ENCODE peak calls at places on chromosomes 12 and 14, in six cellular contexts. K is hepatocyte, H is A673, F is stomach, Z is tibial artery, U is gastrocnemius medialis. W is an unnamed sample. For H3K9me3, the result is how much of the 10 kb centered on the place peaks cover.

GRCh38 chr14:31326111-31326510 is 94.2 kb downstream of the HEATR5A start:
- DNase-seq in K (no peak), H (peak), F (no peak), Z (no peak), U (no peak), W (no peak)

GRCh38 chr12:126936181-126936851 is 1330.7 kb upstream of the TMEM132C start:
- DNase-seq in K (no peak), H (peak), F (no peak), Z (no peak), U (peak), W (no peak)

GRCh38 chr14:75504411-75504810 is 17.9 kb upstream of the BATF start:
- DNase-seq in K (no peak), H (no peak), F (no peak), Z (no peak), U (no peak), W (no peak)

GRCh38 chr12:69105101-69105613 is 134.2 kb upstream of the CPSF6 start:
- DNase-seq in K (no peak), H (no peak), F (no peak), Z (no peak), U (no peak), W (no peak)

GRCh38 chr12:176321-177181 is 37.4 kb downstream of the SLC6A12 start:
- DNase-seq in K (peak), H (no peak), F (peak), Z (no peak), U (no peak), W (peak)

GRCh38 chr12:8687846-8688601 is 9.8 kb upstream of the RIMKLB start:
- DNase-seq in K (peak), H (peak), F (no peak), Z (peak), U (no peak), W (peak)

GRCh38 chr12:20798561-20798960 is 11.9 kb upstream of the SLCO1B3 start:
- DNase-seq in K (peak), H (peak), F (no peak), Z (no peak), U (no peak), W (no peak)

GRCh38 chr12:19915392-19916192 is 452.7 kb upstream of the PDE3A start:
- DNase-seq in K (peak), H (peak), F (no peak), Z (no peak), U (no peak), W (no peak)

GRCh38 chr14:91405241-91405721 is 12.3 kb downstream of the CCDC88C start:
- DNase-seq in K (no peak), H (no peak), F (no peak), Z (no peak), U (no peak), W (no peak)

GRCh38 chr14:68632591-68632895 is 160.3 kb downstream of the ZFP36L1 start:
- DNase-seq in K (no peak), H (no peak), F (no peak), Z (no peak), U (no peak), W (no peak)

GRCh38 chr12:123726962-123727361 is 14.8 kb downstream of the ATP6V0A2 start:
- DNase-seq in K (no peak), H (no peak), F (no peak), Z (no peak), U (no peak), W (no peak)

GRCh38 chr12:95623554-95624170 is 72.4 kb upstream of the USP44 start:
- DNase-seq in K (peak), H (peak), F (peak), Z (peak), U (no peak), W (peak)

GRCh38 chr12:124484526-124484953 is 82.9 kb downstream of the NCOR2 start:
- DNase-seq in K (no peak), H (no peak), F (no peak), Z (no peak), U (no peak), W (no peak)

GRCh38 chr14:65255029-65255545 is 152.8 kb upstream of the MAX start:
- DNase-seq in K (peak), H (no peak), F (no peak), Z (no peak), U (no peak), W (no peak)

GRCh38 chr12:1203735-1204019 is 212.7 kb downstream of the ERC1 start:
- DNase-seq in K (no peak), H (no peak), F (no peak), Z (no peak), U (no peak), W (no peak)

GRCh38 chr14:25622752-25623151 is 572.8 kb upstream of the STXBP6 start:
- DNase-seq in K (no peak), H (peak), F (no peak), Z (no peak), U (no peak), W (no peak)

GRCh38 chr12:46523863-46524770 is 151.5 kb upstream of the SLC38A2 start:
- DNase-seq in K (peak), H (no peak), F (no peak), Z (no peak), U (no peak), W (peak)

GRCh38 chr12:58414398-58414871 is 473.1 kb downstream of the ATP23 start:
- DNase-seq in K (peak), H (no peak), F (no peak), Z (no peak), U (no peak), W (peak)

GRCh38 chr12:19547258-19547657 is 108.0 kb downstream of the AEBP2 start:
- DNase-seq in K (no peak), H (no peak), F (no peak), Z (no peak), U (no peak), W (no peak)

GRCh38 chr12:10235761-10236631 is 23.3 kb downstream of the GABARAPL1 start:
- DNase-seq in K (peak), H (peak), F (peak), Z (no peak), U (no peak), W (no peak)

GRCh38 chr12:88805692-88806091 is 225.4 kb upstream of the KITLG start:
- DNase-seq in K (peak), H (no peak), F (no peak), Z (no peak), U (no peak), W (no peak)

GRCh38 chr12:51621155-51621922 is 30.3 kb downstream of the SCN8A start:
- DNase-seq in K (no peak), H (no peak), F (no peak), Z (no peak), U (no peak), W (no peak)

GRCh38 chr12:108299980-108300696 is 39.0 kb downstream of the CMKLR1 start:
- DNase-seq in K (no peak), H (no peak), F (no peak), Z (no peak), U (no peak), W (no peak)

GRCh38 chr14:104559769-104560585 is 19.6 kb upstream of the C14orf180 start:
- DNase-seq in K (no peak), H (no peak), F (no peak), Z (no peak), U (no peak), W (no peak)

GRCh38 chr12:68065687-68066086 is 76.4 kb downstream of the IFNG-AS1 start:
- DNase-seq in K (no peak), H (no peak), F (no peak), Z (no peak), U (no peak), W (no peak)

GRCh38 chr12:95460901-95461300 is 13.1 kb upstream of the METAP2 start:
- DNase-seq in K (no peak), H (no peak), F (no peak), Z (no peak), U (no peak), W (no peak)

GRCh38 chr12:46177020-46177419 is 91.8 kb downstream of the SLC38A1 start:
- DNase-seq in K (no peak), H (no peak), F (no peak), Z (no peak), U (no peak), W (no peak)

GRCh38 chr12:125860672-125861288 is 795.5 kb downstream of the AACS start:
- DNase-seq in K (no peak), H (no peak), F (no peak), Z (no peak), U (no peak), W (no peak)

GRCh38 chr12:57783861-57784260 is 1.3 kb downstream of the TSFM start:
- DNase-seq in K (no peak), H (no peak), F (no peak), Z (no peak), U (no peak), W (no peak)

GRCh38 chr14:94773017-94773681 is 3.2 kb upstream of the GSC start:
- DNase-seq in K (peak), H (no peak), F (no peak), Z (no peak), U (no peak), W (no peak)

GRCh38 chr12:123761841-123762714 is at the start of gene DNAH10:
- DNase-seq in K (peak), H (peak), F (no peak), Z (no peak), U (no peak), W (no peak)

GRCh38 chr12:109735051-109735521 is 21.5 kb downstream of the FAM222A start:
- DNase-seq in K (no peak), H (no peak), F (peak), Z (peak), U (no peak), W (no peak)

GRCh38 chr14:102363182-102363952 is 626 bp downstream of the TECPR2 start:
- DNase-seq in K (peak), H (peak), F (peak), Z (peak), U (no peak), W (no peak)

GRCh38 chr12:5904969-5905368 is 40.1 kb downstream of the ANO2 start:
- DNase-seq in K (no peak), H (no peak), F (no peak), Z (no peak), U (no peak), W (no peak)

GRCh38 chr12:51759175-51759574 is 89.3 kb downstream of the FIGNL2 start:
- DNase-seq in K (no peak), H (no peak), F (no peak), Z (no peak), U (no peak), W (no peak)

GRCh38 chr12:102962986-102963385 is 5.5 kb downstream of the ASCL1 start:
- DNase-seq in K (no peak), H (no peak), F (no peak), Z (no peak), U (no peak), W (no peak)

GRCh38 chr12:102965281-102966155 is 8.0 kb downstream of the ASCL1 start:
- DNase-seq in K (no peak), H (no peak), F (no peak), Z (no peak), U (no peak), W (no peak)

GRCh38 chr12:102963796-102964195 is 6.3 kb downstream of the ASCL1 start:
- DNase-seq in K (no peak), H (no peak), F (no peak), Z (no peak), U (no peak), W (no peak)

GRCh38 chr12:102966200-102966941 is 8.9 kb downstream of the ASCL1 start:
- DNase-seq in K (no peak), H (no peak), F (no peak), Z (no peak), U (no peak), W (no peak)

GRCh38 chr12:102964872-102965271 is 7.4 kb downstream of the ASCL1 start:
- DNase-seq in K (peak), H (no peak), F (peak), Z (no peak), U (no peak), W (no peak)
- H3K4me3 ChIP-seq in K (no peak), H (no peak), F (peak), Z (no peak), U (no peak), W (no peak)

DNA sequence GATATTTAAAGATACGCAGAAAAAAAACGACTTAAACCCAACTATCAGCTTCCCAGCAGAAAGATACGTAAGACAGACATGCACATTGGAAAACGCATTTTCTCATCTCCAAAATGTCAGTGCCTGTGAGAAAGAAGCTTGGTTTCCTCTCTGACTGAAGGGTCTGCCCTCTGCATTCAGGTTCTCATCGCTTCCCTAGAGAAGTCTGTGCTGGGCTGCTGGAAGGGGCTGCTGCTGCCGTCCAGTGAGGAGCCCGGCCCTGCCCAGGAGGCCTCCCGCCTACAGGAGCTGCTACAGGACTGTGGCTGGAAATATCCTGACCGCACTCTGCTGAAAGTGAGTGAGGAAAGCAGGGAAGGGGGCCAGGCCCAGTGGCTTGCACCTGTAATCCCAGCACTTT is 4.7 kb upstream of the PFDN5 start:
- DNase-seq in K (no peak), H (no peak), F (no peak), Z (no peak), U (no peak), W (no peak)
- H3K27ac ChIP-seq in K (no peak), H (no peak), F (no peak), Z (no peak), U (no peak), W (peak)

GRCh38 chr12:34379142-34379541 is 356.8 kb downstream of the ALG10 start:
- DNase-seq in K (no peak), H (no peak), F (no peak), Z (no peak), U (no peak), W (no peak)

GRCh38 chr12:34372003-34372402 is 349.7 kb downstream of the ALG10 start:
- DNase-seq in K (no peak), H (no peak), F (no peak), Z (no peak), U (no peak), W (no peak)

GRCh38 chr12:34377243-34378035 is 355.1 kb downstream of the ALG10 start:
- DNase-seq in K (no peak), H (no peak), F (no peak), Z (no peak), U (no peak), W (no peak)

GRCh38 chr12:34373926-34374325 is 351.6 kb downstream of the ALG10 start:
- DNase-seq in K (no peak), H (no peak), F (no peak), Z (no peak), U (no peak), W (no peak)

GRCh38 chr12:34376133-34376799 is 354.0 kb downstream of the ALG10 start:
- DNase-seq in K (no peak), H (no peak), F (no peak), Z (no peak), U (no peak), W (no peak)
- H3K9me3 ChIP-seq in K (under half), H (under half), F (half or more), Z (under half), U (under half), W (half or more)

DNA sequence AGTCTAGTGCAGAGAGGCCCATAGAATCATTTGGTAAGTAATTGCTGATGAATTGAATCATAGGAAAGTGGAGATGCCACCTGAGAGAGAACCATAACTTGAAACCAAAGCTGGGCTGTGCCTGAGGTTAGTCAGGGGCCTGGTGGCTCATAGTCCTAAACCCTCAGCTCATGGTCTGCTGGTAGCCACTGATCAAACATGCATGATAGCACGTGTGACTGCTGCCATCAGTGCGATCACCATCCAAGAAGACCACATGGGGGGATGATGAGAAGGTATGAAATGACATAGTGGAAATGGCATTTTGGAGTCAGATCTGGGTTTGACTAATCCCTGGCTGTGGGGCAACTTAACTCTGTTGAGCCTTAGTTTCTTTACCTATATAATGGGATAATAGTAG is 190.5 kb downstream of the CACNA1C start:
- DNase-seq in K (no peak), H (no peak), F (no peak), Z (no peak), U (no peak), W (no peak)
- H3K4me3 ChIP-seq in K (no peak), H (no peak), F (no peak), Z (no peak), U (no peak), W (no peak)

DNA sequence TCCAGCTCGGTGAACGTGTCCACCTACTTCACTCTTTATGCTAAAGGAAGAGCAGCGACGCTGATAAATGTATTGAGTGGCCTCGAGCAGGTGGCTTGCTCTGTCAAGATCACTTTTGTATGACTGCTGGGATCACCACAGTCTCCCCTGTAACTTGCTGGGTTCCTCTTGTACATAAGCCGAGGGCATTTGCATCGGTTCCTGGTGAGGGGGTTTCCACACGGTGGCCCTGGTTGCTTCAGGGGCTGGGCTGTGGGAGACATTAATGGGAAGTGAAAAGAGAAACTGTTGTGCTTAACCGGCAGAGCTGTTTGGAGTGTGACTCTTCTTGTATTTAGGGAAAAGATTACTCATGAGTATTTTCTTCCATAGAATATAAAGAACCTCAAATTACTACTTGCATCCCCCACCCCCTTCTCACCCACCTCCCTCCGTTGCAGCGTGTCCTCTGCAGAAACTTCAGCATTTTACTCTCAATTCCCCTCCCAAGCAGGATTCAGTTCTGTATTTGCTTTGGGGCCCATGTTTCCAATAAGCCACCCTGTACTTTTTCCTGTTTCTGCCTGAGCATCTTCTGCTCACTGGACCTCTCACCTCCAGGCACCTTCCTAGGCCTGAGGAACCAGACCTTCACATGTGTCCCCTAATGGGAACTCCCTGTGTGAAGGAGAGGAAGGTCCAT is 186.9 kb downstream of the ETV6 start:
- DNase-seq in K (no peak), H (no peak), F (peak), Z (no peak), U (no peak), W (no peak)
- H3K27ac ChIP-seq in K (no peak), H (no peak), F (peak), Z (peak), U (no peak), W (no peak)

GRCh38 chr12:133190176-133190575 is 8.9 kb downstream of the ZNF268 start:
- DNase-seq in K (no peak), H (no peak), F (no peak), Z (no peak), U (no peak), W (no peak)
- H3K9me3 ChIP-seq in K (half or more), H (half or more), F (half or more), Z (under half), U (under half), W (half or more)